ENCODE peak calls at places on chromosomes 13 and 19, in eight cellular contexts. N is activated CD8-positive, alpha-beta memory T cell treated with anti-CD3 and anti-CD28 coated beads, Interleukin-2, amount 10 ng/mL, durations not matched to agents 7 days and 5 days; S is gastrocnemius medialis; K is activated naive CD4-positive, alpha-beta T cell treated with anti-CD3 and anti-CD28 coated beads, Interleukin-2, amount 50 U/mL, for 72 hours; X is central memory CD8-positive, alpha-beta T cell; Y is Right ventricle myocardium inferior; H is activated CD4-positive, alpha-beta T cell treated with anti-CD3 and anti-CD28 coated beads for 36 hours; R is activated CD8-positive, alpha-beta T cell treated with anti-CD3 and anti-CD28 coated beads, Interleukin-2, amount 10 ng/mL, durations not matched to agents 7 days and 5 days. I is an unnamed sample.

GRCh38 chr13:39729161-39729560 is 73.7 kb downstream of the COG6 start:
- ATAC-seq in N (no peak), S (no peak), K (no peak), X (no peak), Y (no peak), H (no peak), R (no peak), I (no peak)

GRCh38 chr19:42441047-42441440 is 1.7 kb downstream of the CXCL17 start:
- ATAC-seq in N (peak), S (no peak), K (peak), X (no peak), Y (no peak), H (peak), R (peak), I (no peak)

GRCh38 chr13:109646423-109646822 is 140.0 kb downstream of the IRS2 start:
- ATAC-seq in N (no peak), S (no peak), K (no peak), X (no peak), Y (no peak), H (no peak), R (no peak), I (no peak)

GRCh38 chr19:44672226-44672625 is 944 bp downstream of the CEACAM19 start:
- ATAC-seq in N (no peak), S (no peak), K (no peak), X (no peak), Y (no peak), H (no peak), R (no peak), I (no peak)

GRCh38 chr19:4969292-4969771 is 419 bp downstream of the KDM4B start:
- ATAC-seq in N (no peak), S (peak), K (no peak), X (peak), Y (no peak), H (no peak), R (no peak), I (peak)

GRCh38 chr13:44017756-44018309 is 138.1 kb downstream of the LACC1 start:
- ATAC-seq in N (no peak), S (no peak), K (no peak), X (no peak), Y (no peak), H (no peak), R (no peak), I (no peak)

GRCh38 chr19:41543582-41543981 is 32.4 kb upstream of the CEACAM21 start:
- ATAC-seq in N (no peak), S (no peak), K (peak), X (no peak), Y (no peak), H (peak), R (no peak), I (no peak)

GRCh38 chr13:26629260-26629659 is 71.8 kb downstream of the WASF3 start:
- ATAC-seq in N (no peak), S (no peak), K (no peak), X (no peak), Y (no peak), H (no peak), R (no peak), I (no peak)

GRCh38 chr13:95226476-95226875 is 74.8 kb downstream of the ABCC4 start:
- ATAC-seq in N (no peak), S (no peak), K (no peak), X (no peak), Y (no peak), H (no peak), R (no peak), I (no peak)

GRCh38 chr13:96710166-96710866 is 284.0 kb downstream of the OXGR1 start:
- ATAC-seq in N (no peak), S (no peak), K (no peak), X (no peak), Y (no peak), H (no peak), R (no peak), I (no peak)